ENCODE peak calls at places on chromosomes 2 and 18, in eight cellular contexts. Y, V, P, F, W, X, L and K are unnamed samples.

GRCh38 chr2:8676191-8676914 is 5.5 kb upstream of the ID2 start:
- DNase-seq in Y (peak), V (peak), P (peak), F (peak), W (peak), X (peak), L (peak), K (no peak)

GRCh38 chr2:99682280-99683060 is 192.7 kb upstream of the REV1 start:
- DNase-seq in Y (no peak), V (no peak), P (no peak), F (no peak), W (peak), X (no peak), L (no peak), K (no peak)

GRCh38 chr18:62713651-62714247 is 1.6 kb upstream of the PHLPP1 start:
- DNase-seq in Y (no peak), V (no peak), P (no peak), F (peak), W (no peak), X (no peak), L (no peak), K (no peak)

GRCh38 chr2:217147751-217148318 is 288.0 kb upstream of the TNP1 start:
- DNase-seq in Y (no peak), V (no peak), P (no peak), F (no peak), W (no peak), X (no peak), L (no peak), K (no peak)

GRCh38 chr2:189143930-189144329 is 35.6 kb downstream of the COL5A2 start:
- DNase-seq in Y (no peak), V (no peak), P (no peak), F (no peak), W (peak), X (no peak), L (no peak), K (no peak)

GRCh38 chr18:478679-479078 is 21.8 kb downstream of the COLEC12 start:
- DNase-seq in Y (no peak), V (no peak), P (no peak), F (no peak), W (no peak), X (no peak), L (no peak), K (no peak)

GRCh38 chr2:223538920-223539440 is 63.2 kb downstream of the SCG2 start:
- DNase-seq in Y (no peak), V (peak), P (no peak), F (no peak), W (no peak), X (no peak), L (no peak), K (no peak)

GRCh38 chr2:174376967-174377366 is 18.6 kb upstream of the SCRN3 start:
- DNase-seq in Y (no peak), V (no peak), P (no peak), F (no peak), W (peak), X (no peak), L (no peak), K (no peak)

GRCh38 chr18:48786621-48787522 is 163.9 kb downstream of the SMAD7 start:
- DNase-seq in Y (no peak), V (no peak), P (no peak), F (peak), W (no peak), X (no peak), L (no peak), K (no peak)

GRCh38 chr2:173016451-173016850 is 59.2 kb upstream of the MAP3K20 start:
- DNase-seq in Y (no peak), V (no peak), P (no peak), F (no peak), W (no peak), X (no peak), L (no peak), K (no peak)

GRCh38 chr2:235024951-235025773 is 73.3 kb downstream of the SH3BP4 start:
- DNase-seq in Y (no peak), V (no peak), P (no peak), F (no peak), W (no peak), X (no peak), L (no peak), K (no peak)

GRCh38 chr18:48942554-48943261 is 8.1 kb downstream of the SMAD7 start:
- DNase-seq in Y (no peak), V (no peak), P (no peak), F (peak), W (peak), X (no peak), L (no peak), K (no peak)

GRCh38 chr2:216233281-216233995 is 124.3 kb downstream of the XRCC5 start:
- DNase-seq in Y (no peak), V (no peak), P (no peak), F (no peak), W (no peak), X (peak), L (no peak), K (no peak)

GRCh38 chr2:189018636-189019035 is 44.5 kb downstream of the COL3A1 start:
- DNase-seq in Y (no peak), V (no peak), P (no peak), F (no peak), W (no peak), X (no peak), L (no peak), K (no peak)

GRCh38 chr18:80223581-80224148 is 23.6 kb downstream of the PARD6G start:
- DNase-seq in Y (no peak), V (no peak), P (no peak), F (no peak), W (no peak), X (no peak), L (no peak), K (no peak)

GRCh38 chr2:124079045-124079444 is 54.0 kb downstream of the CNTNAP5 start:
- DNase-seq in Y (no peak), V (no peak), P (no peak), F (no peak), W (no peak), X (no peak), L (no peak), K (no peak)

GRCh38 chr2:109063326-109063670 is 65.7 kb upstream of the SH3RF3 start:
- DNase-seq in Y (no peak), V (no peak), P (no peak), F (peak), W (no peak), X (no peak), L (no peak), K (no peak)

GRCh38 chr2:109061736-109062557 is 67.1 kb upstream of the SH3RF3 start:
- DNase-seq in Y (no peak), V (no peak), P (no peak), F (no peak), W (no peak), X (no peak), L (no peak), K (no peak)

GRCh38 chr2:109060496-109060895 is 68.5 kb upstream of the SH3RF3 start:
- DNase-seq in Y (no peak), V (no peak), P (no peak), F (no peak), W (no peak), X (no peak), L (no peak), K (no peak)

GRCh38 chr2:109064660-109065306 is 64.2 kb upstream of the SH3RF3 start:
- DNase-seq in Y (no peak), V (no peak), P (no peak), F (no peak), W (no peak), X (no peak), L (no peak), K (no peak)

DNA sequence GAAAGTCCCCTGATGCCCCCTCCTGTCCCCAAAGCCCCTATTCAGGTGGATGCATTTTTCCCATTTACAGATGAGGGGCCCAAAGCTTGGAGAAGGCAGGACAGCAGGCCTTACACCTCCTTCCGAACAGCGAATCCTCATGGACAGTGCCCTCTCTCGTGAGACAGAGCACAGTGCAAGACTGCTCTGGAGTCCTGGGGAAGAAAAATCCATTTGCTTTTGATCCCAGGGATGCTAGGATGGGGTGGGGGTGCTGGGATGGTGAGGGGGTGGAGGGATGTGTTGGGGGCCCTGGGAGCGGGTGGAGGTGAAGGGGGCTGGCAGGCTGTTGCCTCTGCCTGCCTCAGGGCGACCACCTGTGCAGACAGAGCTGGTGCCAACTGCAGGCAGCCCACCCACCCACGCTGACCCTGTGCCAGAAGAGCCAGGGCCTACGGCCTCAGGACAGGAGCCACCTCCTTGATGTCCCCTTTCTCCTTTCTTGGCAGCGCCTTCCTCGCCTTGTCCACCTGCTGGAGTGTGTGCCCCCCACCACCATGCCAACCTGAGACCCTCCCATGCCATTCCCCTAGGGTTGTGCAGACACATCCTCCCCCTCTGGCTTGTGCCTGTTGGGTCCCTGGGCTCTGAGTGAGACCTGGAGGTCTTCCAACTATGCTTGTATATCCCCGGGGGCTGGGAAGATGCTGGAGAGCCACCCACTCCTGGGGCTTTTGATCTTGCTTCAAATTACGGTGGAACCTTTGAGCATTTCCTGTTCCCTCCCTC is 66.3 kb upstream of the SH3RF3 start:
- DNase-seq in Y (no peak), V (no peak), P (no peak), F (no peak), W (no peak), X (no peak), L (no peak), K (no peak)
- TF ChIP-seq CTCF in Y (no peak), V (no peak), P (no peak), F (no peak), W (peak), X (no peak), L (no peak), K (no peak)

GRCh38 chr2:170463206-170463537 is 252.0 kb upstream of the SP5 start:
- DNase-seq in Y (no peak), V (no peak), P (no peak), F (no peak), W (no peak), X (no peak), L (no peak), K (no peak)

GRCh38 chr2:170462433-170463205 is 252.5 kb upstream of the SP5 start:
- DNase-seq in Y (no peak), V (no peak), P (no peak), F (peak), W (no peak), X (no peak), L (no peak), K (no peak)

GRCh38 chr2:170465241-170465640 is 249.9 kb upstream of the SP5 start:
- DNase-seq in Y (no peak), V (no peak), P (no peak), F (peak), W (no peak), X (no peak), L (no peak), K (no peak)

GRCh38 chr2:170464268-170464667 is 250.9 kb upstream of the SP5 start:
- DNase-seq in Y (no peak), V (no peak), P (no peak), F (peak), W (no peak), X (no peak), L (no peak), K (no peak)

GRCh38 chr2:170461875-170462274 is 253.3 kb upstream of the SP5 start:
- DNase-seq in Y (no peak), V (peak), P (no peak), F (no peak), W (no peak), X (no peak), L (no peak), K (no peak)
- TF ChIP-seq CTCF in Y (no peak), V (no peak), P (no peak), F (no peak), W (no peak), X (peak), L (no peak), K (no peak)

GRCh38 chr2:27039871-27040270 is 7.1 kb downstream of the TMEM214 start:
- DNase-seq in Y (no peak), V (no peak), P (no peak), F (no peak), W (no peak), X (no peak), L (no peak), K (no peak)
- TF ChIP-seq CTCF in Y (no peak), V (no peak), P (no peak), F (no peak), W (no peak), X (no peak), L (no peak), K (no peak)

GRCh38 chr2:74183878-74184277 is 5.2 kb upstream of the MOB1A start:
- DNase-seq in Y (no peak), V (no peak), P (no peak), F (no peak), W (no peak), X (no peak), L (no peak), K (no peak)

GRCh38 chr2:74178211-74179062 is at the start of gene MOB1A:
- DNase-seq in Y (peak), V (peak), P (peak), F (peak), W (peak), X (peak), L (peak), K (peak)

GRCh38 chr2:74179063-74179865 is 585 bp upstream of the MOB1A start:
- DNase-seq in Y (no peak), V (no peak), P (no peak), F (no peak), W (no peak), X (no peak), L (no peak), K (no peak)

GRCh38 chr2:74177697-74178096 is 982 bp downstream of the MOB1A start:
- DNase-seq in Y (no peak), V (no peak), P (no peak), F (no peak), W (no peak), X (no peak), L (no peak), K (no peak)

DNA sequence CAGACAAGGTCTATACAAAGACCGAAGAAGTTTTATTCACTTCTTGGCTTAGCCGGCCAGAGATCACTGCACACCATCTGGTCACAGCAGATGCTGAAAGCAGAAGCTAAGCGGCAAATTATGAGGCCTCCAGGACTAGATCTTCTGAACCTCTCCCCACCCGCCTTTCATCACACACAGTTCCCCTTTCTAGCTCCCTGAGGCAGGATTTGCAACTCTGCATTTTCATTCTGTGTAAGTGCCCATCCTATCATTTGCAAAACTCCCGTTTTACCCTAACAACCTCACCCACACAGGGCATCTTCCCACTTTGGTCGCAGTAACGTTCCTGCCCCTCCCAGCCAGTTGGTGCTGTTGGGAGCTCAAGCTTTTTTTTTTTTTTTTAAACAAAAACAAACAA is 3.1 kb upstream of the MOB1A start:
- DNase-seq in Y (no peak), V (peak), P (peak), F (peak), W (no peak), X (no peak), L (peak), K (peak)
- TF ChIP-seq CTCF in Y (no peak), V (no peak), P (no peak), F (no peak), W (no peak), X (no peak), L (no peak), K (no peak)

GRCh38 chr2:96685592-96686459 is 43.3 kb downstream of the FER1L5 start:
- DNase-seq in Y (no peak), V (peak), P (no peak), F (no peak), W (no peak), X (no peak), L (no peak), K (no peak)
- TF ChIP-seq CTCF in Y (no peak), V (no peak), P (no peak), F (no peak), W (no peak), X (no peak), L (no peak), K (no peak)

GRCh38 chr2:88967844-88968243 is 276.4 kb downstream of the RPIA start:
- DNase-seq in Y (no peak), V (no peak), P (no peak), F (no peak), W (no peak), X (no peak), L (no peak), K (no peak)
- TF ChIP-seq CTCF in Y (no peak), V (peak), P (no peak), F (no peak), W (peak), X (no peak), L (no peak), K (no peak)

DNA sequence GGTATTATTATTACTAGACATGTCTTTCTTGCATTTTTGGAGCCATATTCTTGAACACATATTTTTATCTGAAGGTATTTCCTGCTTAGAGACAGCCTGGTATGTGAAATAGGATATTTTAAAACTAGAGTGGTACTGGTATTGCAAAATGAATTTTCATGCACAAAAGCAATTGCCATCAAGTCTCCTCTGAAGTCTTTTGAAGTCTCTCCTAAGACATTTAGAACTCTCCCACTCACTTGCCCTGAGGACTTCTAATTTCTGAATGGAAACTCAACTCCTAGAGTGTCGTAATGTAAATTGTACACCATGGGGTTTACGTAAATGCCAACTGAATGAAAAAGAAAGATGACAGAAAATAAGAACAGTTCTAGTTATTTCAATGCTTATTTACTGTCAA is 967.0 kb downstream of the DCDC2C start:
- DNase-seq in Y (no peak), V (no peak), P (no peak), F (no peak), W (no peak), X (no peak), L (no peak), K (no peak)
- TF ChIP-seq CTCF in Y (no peak), V (no peak), P (no peak), F (no peak), W (no peak), X (no peak), L (no peak), K (no peak)

GRCh38 chr2:162007447-162008040 is 66.5 kb downstream of the DPP4 start:
- DNase-seq in Y (no peak), V (no peak), P (no peak), F (no peak), W (no peak), X (no peak), L (no peak), K (no peak)
- TF ChIP-seq CTCF in Y (peak), V (peak), P (peak), F (peak), W (peak), X (peak), L (peak), K (no peak)